ENCODE peak calls at places on chromosomes 5 and 9, in nine cellular contexts. One of them, this sample, is unnamed.

GRCh38 chr9:134247918-134248631 is 78.2 kb upstream of the RXRA start:
- DNase-seq in colonic mucosa: no peak
- DNase-seq in testis: no peak
- DNase-seq in tibial artery: no peak
- DNase-seq in sigmoid colon: no peak
- DNase-seq in thyroid gland: no peak
- DNase-seq in fibroblast of lung: no peak
- DNase-seq in CD8-positive, alpha-beta T cell: no peak
- DNase-seq in stomach: no peak
- DNase-seq in this sample: no peak

GRCh38 chr9:123629531-123629930 is 273.5 kb downstream of the CRB2 start:
- DNase-seq in sigmoid colon: no peak
- DNase-seq in colonic mucosa: no peak
- DNase-seq in CD8-positive, alpha-beta T cell: no peak
- DNase-seq in tibial artery: no peak
- DNase-seq in thyroid gland: no peak
- DNase-seq in testis: no peak
- DNase-seq in fibroblast of lung: no peak
- DNase-seq in stomach: no peak
- DNase-seq in this sample: no peak

GRCh38 chr5:177449140-177450061 is 2.8 kb downstream of the PRR7 start:
- DNase-seq in testis: no peak
- DNase-seq in fibroblast of lung: no peak
- DNase-seq in sigmoid colon: no peak
- DNase-seq in thyroid gland: no peak
- DNase-seq in stomach: no peak
- DNase-seq in colonic mucosa: no peak
- DNase-seq in CD8-positive, alpha-beta T cell: no peak
- DNase-seq in tibial artery: no peak
- DNase-seq in this sample: no peak

GRCh38 chr9:121692606-121693505 is 41.4 kb downstream of the DAB2IP start:
- DNase-seq in thyroid gland: no peak
- DNase-seq in tibial artery: no peak
- DNase-seq in testis: no peak
- DNase-seq in stomach: no peak
- DNase-seq in CD8-positive, alpha-beta T cell: no peak
- DNase-seq in fibroblast of lung: no peak
- DNase-seq in colonic mucosa: no peak
- DNase-seq in sigmoid colon: no peak
- DNase-seq in this sample: no peak

GRCh38 chr5:16531063-16531667 is 65.6 kb upstream of the ZNF622 start:
- DNase-seq in CD8-positive, alpha-beta T cell: no peak
- DNase-seq in fibroblast of lung: no peak
- DNase-seq in stomach: no peak
- DNase-seq in colonic mucosa: no peak
- DNase-seq in thyroid gland: no peak
- DNase-seq in tibial artery: no peak
- DNase-seq in sigmoid colon: no peak
- DNase-seq in testis: no peak
- DNase-seq in this sample: no peak

GRCh38 chr9:38707885-38708640 is 11.9 kb downstream of the FAM240B start:
- DNase-seq in thyroid gland: no peak
- DNase-seq in testis: no peak
- DNase-seq in colonic mucosa: no peak
- DNase-seq in tibial artery: no peak
- DNase-seq in sigmoid colon: no peak
- DNase-seq in stomach: no peak
- DNase-seq in CD8-positive, alpha-beta T cell: no peak
- DNase-seq in fibroblast of lung: no peak
- DNase-seq in this sample: no peak

GRCh38 chr5:32711693-32712462 is 757 bp downstream of the NPR3 start:
- DNase-seq in CD8-positive, alpha-beta T cell: no peak
- DNase-seq in stomach: no peak
- DNase-seq in testis: peak; percentile 42
- DNase-seq in tibial artery: peak; percentile 40
- DNase-seq in colonic mucosa: no peak
- DNase-seq in thyroid gland: peak; percentile 50
- DNase-seq in fibroblast of lung: peak; percentile 47
- DNase-seq in sigmoid colon: peak; percentile 79
- DNase-seq in this sample: no peak

GRCh38 chr5:52767217-52767743 is 20.4 kb upstream of the ITGA1 start:
- DNase-seq in tibial artery: no peak
- DNase-seq in testis: no peak
- DNase-seq in thyroid gland: no peak
- DNase-seq in CD8-positive, alpha-beta T cell: no peak
- DNase-seq in fibroblast of lung: no peak
- DNase-seq in sigmoid colon: no peak
- DNase-seq in stomach: no peak
- DNase-seq in colonic mucosa: no peak
- DNase-seq in this sample: no peak

GRCh38 chr9:135480071-135480941 is 724 bp downstream of the PPP1R26 start:
- DNase-seq in colonic mucosa: peak; percentile 71
- DNase-seq in stomach: peak; percentile 43
- DNase-seq in CD8-positive, alpha-beta T cell: no peak
- DNase-seq in thyroid gland: peak; percentile 50
- DNase-seq in fibroblast of lung: peak; percentile 21
- DNase-seq in sigmoid colon: no peak
- DNase-seq in testis: peak; percentile 58
- DNase-seq in tibial artery: no peak
- DNase-seq in this sample: no peak

GRCh38 chr9:135478191-135478590 is 1.4 kb upstream of the PPP1R26 start:
- DNase-seq in stomach: no peak
- DNase-seq in thyroid gland: no peak
- DNase-seq in fibroblast of lung: no peak
- DNase-seq in sigmoid colon: no peak
- DNase-seq in colonic mucosa: no peak
- DNase-seq in tibial artery: no peak
- DNase-seq in CD8-positive, alpha-beta T cell: no peak
- DNase-seq in testis: no peak
- DNase-seq in this sample: no peak

GRCh38 chr9:135478858-135479468 is 619 bp upstream of the PPP1R26 start:
- DNase-seq in fibroblast of lung: peak; percentile 23
- DNase-seq in stomach: peak; percentile 72
- DNase-seq in testis: peak; percentile 69
- DNase-seq in tibial artery: peak; percentile 47
- DNase-seq in colonic mucosa: peak; percentile 78
- DNase-seq in CD8-positive, alpha-beta T cell: no peak
- DNase-seq in thyroid gland: peak; percentile 76
- DNase-seq in sigmoid colon: peak; percentile 73
- DNase-seq in this sample: no peak

GRCh38 chr9:135480942-135481315 is 1.3 kb downstream of the PPP1R26 start:
- DNase-seq in sigmoid colon: no peak
- DNase-seq in CD8-positive, alpha-beta T cell: no peak
- DNase-seq in fibroblast of lung: no peak
- DNase-seq in tibial artery: no peak
- DNase-seq in stomach: no peak
- DNase-seq in colonic mucosa: no peak
- DNase-seq in thyroid gland: no peak
- DNase-seq in testis: no peak
- DNase-seq in this sample: no peak

DNA sequence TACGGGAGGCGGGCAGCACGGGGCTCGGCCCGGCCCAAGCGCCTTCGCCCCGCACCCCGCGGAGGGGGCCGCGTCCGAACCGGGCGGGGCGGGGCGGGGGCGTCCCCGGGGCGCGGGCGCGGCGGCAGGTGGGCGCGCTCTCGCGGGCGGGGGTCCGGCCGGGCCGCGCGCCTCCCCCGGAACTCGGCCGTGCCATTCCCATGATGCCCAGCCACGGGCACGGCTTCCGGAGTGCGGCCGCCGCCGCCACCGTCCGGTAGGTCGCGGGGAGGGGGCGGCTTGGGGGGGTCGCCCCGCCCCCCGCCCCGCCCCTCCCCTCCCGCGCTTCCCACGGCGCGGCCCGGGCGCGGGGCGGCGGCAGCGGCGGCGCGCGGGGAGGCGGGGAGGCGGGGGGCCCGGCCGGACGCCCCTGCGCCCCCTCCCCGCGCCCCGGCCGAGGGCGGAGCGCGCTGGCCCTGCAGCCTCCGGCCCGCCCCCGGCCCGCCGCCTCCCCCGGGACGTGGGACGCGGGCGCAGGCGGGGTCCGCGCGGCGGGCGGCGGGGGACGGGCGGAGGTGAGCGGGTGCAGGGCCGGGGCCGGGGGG is at the start of gene PPP1R26:
- DNase-seq in sigmoid colon: no peak
- DNase-seq in tibial artery: no peak
- DNase-seq in fibroblast of lung: no peak
- DNase-seq in testis: peak; percentile 41
- DNase-seq in colonic mucosa: no peak
- DNase-seq in stomach: peak; percentile 48
- DNase-seq in thyroid gland: peak; percentile 66
- DNase-seq in CD8-positive, alpha-beta T cell: no peak
- DNase-seq in this sample: no peak
- H3K4me3 ChIP-seq in sigmoid colon: peak within 1 kb of the TSS; percentile 86
- H3K4me3 ChIP-seq in tibial artery: peak within 1 kb of the TSS; percentile 89
- H3K4me3 ChIP-seq in fibroblast of lung: peak within 1 kb of the TSS; percentile 68
- H3K4me3 ChIP-seq in testis: peak within 1 kb of the TSS; percentile 60
- H3K4me3 ChIP-seq in colonic mucosa: peak within 1 kb of the TSS; percentile 94
- H3K4me3 ChIP-seq in stomach: peak within 1 kb of the TSS; percentile 75
- H3K4me3 ChIP-seq in thyroid gland: peak within 1 kb of the TSS; percentile 64
- H3K4me3 ChIP-seq in CD8-positive, alpha-beta T cell: peak within 1 kb of the TSS; percentile 53
- H3K4me3 ChIP-seq in this sample: peak within 1 kb of the TSS; percentile 72

DNA sequence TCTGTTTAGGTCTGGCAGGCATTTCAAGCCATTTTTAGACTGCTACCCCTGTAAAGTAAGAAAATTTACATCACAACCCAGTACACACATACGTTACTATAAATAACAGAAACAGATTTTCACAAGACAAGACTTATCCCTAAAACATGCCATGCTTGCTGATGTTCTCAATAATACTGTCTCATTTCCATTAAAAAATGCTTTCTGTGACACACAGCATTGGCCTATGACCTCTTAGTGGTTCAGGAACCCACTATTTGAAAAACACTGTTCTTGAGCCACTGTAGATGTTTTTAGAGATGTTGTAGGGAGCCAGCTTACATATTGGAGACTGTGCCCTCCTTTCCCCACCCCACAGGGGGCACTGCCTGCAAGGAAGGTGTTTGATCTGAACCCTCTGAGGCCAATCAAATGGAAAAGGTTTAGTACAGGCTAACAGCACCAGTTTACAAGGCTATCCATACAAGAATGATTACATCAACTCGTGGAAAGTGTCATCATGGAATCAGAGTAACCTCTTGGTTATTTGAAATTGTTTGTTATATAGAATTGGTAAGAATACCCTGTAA is 30.8 kb downstream of the ZSWIM6 start:
- DNase-seq in colonic mucosa: no peak
- DNase-seq in sigmoid colon: no peak
- DNase-seq in CD8-positive, alpha-beta T cell: no peak
- DNase-seq in thyroid gland: no peak
- DNase-seq in stomach: no peak
- DNase-seq in tibial artery: no peak
- DNase-seq in fibroblast of lung: peak; percentile 44
- DNase-seq in testis: no peak
- DNase-seq in this sample: no peak
- TF ChIP-seq CTCF in colonic mucosa: no peak
- TF ChIP-seq CTCF in sigmoid colon: no peak
- TF ChIP-seq CTCF in CD8-positive, alpha-beta T cell: no peak
- TF ChIP-seq CTCF in thyroid gland: no peak
- TF ChIP-seq CTCF in stomach: no peak
- TF ChIP-seq CTCF in tibial artery: no peak
- TF ChIP-seq CTCF in fibroblast of lung: peak; percentile 37
- TF ChIP-seq CTCF in testis: no peak
- TF ChIP-seq CTCF in this sample: peak; percentile 12

GRCh38 chr5:150413176-150413901 is 629 bp upstream of the CD74 start:
- DNase-seq in thyroid gland: no peak
- DNase-seq in colonic mucosa: no peak
- DNase-seq in CD8-positive, alpha-beta T cell: no peak
- DNase-seq in testis: no peak
- DNase-seq in fibroblast of lung: no peak
- DNase-seq in tibial artery: no peak
- DNase-seq in stomach: no peak
- DNase-seq in sigmoid colon: no peak
- DNase-seq in this sample: no peak

GRCh38 chr5:150409638-150410523 is 2.8 kb downstream of the CD74 start:
- DNase-seq in tibial artery: peak; percentile 87
- DNase-seq in stomach: peak; percentile 85
- DNase-seq in sigmoid colon: peak; percentile 91
- DNase-seq in testis: peak; percentile 91
- DNase-seq in thyroid gland: peak; percentile 85
- DNase-seq in CD8-positive, alpha-beta T cell: peak; percentile 41
- DNase-seq in colonic mucosa: peak; percentile 87
- DNase-seq in fibroblast of lung: peak; percentile 86
- DNase-seq in this sample: peak; percentile 78

GRCh38 chr5:150412319-150413175 is at the start of gene CD74:
- DNase-seq in colonic mucosa: peak; percentile 84
- DNase-seq in tibial artery: peak; percentile 79
- DNase-seq in thyroid gland: peak; percentile 94
- DNase-seq in stomach: peak; percentile 95
- DNase-seq in CD8-positive, alpha-beta T cell: peak; percentile 92
- DNase-seq in fibroblast of lung: no peak
- DNase-seq in testis: peak; percentile 91
- DNase-seq in sigmoid colon: peak; percentile 89
- DNase-seq in this sample: peak; percentile 20

GRCh38 chr5:150411245-150411979 is 1.3 kb downstream of the CD74 start:
- DNase-seq in colonic mucosa: peak; percentile 38
- DNase-seq in thyroid gland: peak; percentile 61
- DNase-seq in fibroblast of lung: no peak
- DNase-seq in sigmoid colon: no peak
- DNase-seq in tibial artery: peak; percentile 59
- DNase-seq in testis: peak; percentile 58
- DNase-seq in CD8-positive, alpha-beta T cell: peak; percentile 75
- DNase-seq in stomach: peak; percentile 77
- DNase-seq in this sample: no peak

DNA sequence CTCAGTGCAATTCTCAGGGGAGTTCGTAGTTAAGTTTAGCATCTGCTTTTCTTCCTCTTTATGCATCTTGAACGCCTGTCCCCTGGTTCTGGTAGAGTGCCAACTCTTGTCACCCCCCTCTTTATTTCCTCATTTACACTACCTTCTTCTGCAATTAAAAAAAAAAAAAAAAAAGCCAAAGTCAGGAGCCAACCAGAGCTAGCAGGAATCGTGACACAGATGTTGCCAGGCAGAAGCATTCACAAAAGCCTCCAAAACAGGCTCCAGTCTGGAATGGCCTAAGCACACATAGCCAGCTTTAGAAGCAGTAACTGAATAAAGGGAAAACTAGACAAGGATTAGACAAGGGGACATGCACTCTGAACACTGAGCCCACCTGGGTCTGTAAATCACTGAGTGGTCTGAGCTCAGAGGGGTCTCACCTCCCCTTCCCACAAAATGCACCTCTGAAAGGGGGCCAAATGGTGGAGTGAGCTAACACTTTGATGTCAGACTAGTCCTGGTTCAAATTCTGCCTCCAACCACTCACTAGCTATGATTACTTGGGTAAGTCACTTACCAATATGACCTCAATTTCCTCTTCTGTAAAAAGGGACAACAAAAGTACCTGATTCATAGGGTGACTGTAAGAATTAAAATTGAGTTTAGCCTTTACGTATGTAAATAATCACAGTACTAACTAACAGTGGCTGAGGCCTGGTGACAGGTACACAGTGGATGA is 2.0 kb downstream of the CD74 start:
- DNase-seq in fibroblast of lung: peak; percentile 76
- DNase-seq in sigmoid colon: peak; percentile 88
- DNase-seq in tibial artery: peak; percentile 74
- DNase-seq in colonic mucosa: peak; percentile 80
- DNase-seq in testis: peak; percentile 81
- DNase-seq in thyroid gland: peak; percentile 76
- DNase-seq in stomach: peak; percentile 79
- DNase-seq in CD8-positive, alpha-beta T cell: peak; percentile 58
- DNase-seq in this sample: peak; percentile 68
- H3K4me3 ChIP-seq in fibroblast of lung: no peak overlapping the region
- H3K4me3 ChIP-seq in sigmoid colon: peak overlapping the region; percentile 48
- H3K4me3 ChIP-seq in tibial artery: peak overlapping the region; percentile 45
- H3K4me3 ChIP-seq in colonic mucosa: peak overlapping the region; percentile 46
- H3K4me3 ChIP-seq in testis: peak overlapping the region; percentile 13
- H3K4me3 ChIP-seq in thyroid gland: no peak overlapping the region
- H3K4me3 ChIP-seq in stomach: peak overlapping the region; percentile 48
- H3K4me3 ChIP-seq in CD8-positive, alpha-beta T cell: peak overlapping the region; percentile 88
- H3K4me3 ChIP-seq in this sample: no peak overlapping the region

GRCh38 chr9:128192601-128193371 is 1.4 kb upstream of the CIZ1 start:
- DNase-seq in CD8-positive, alpha-beta T cell: peak; percentile 46
- DNase-seq in stomach: peak; percentile 87
- DNase-seq in colonic mucosa: peak; percentile 93
- DNase-seq in fibroblast of lung: peak; percentile 90
- DNase-seq in tibial artery: peak; percentile 87
- DNase-seq in sigmoid colon: peak; percentile 93
- DNase-seq in testis: peak; percentile 81
- DNase-seq in thyroid gland: peak; percentile 91
- DNase-seq in this sample: no peak
- TF ChIP-seq CTCF in CD8-positive, alpha-beta T cell: peak; percentile 57
- TF ChIP-seq CTCF in stomach: no peak
- TF ChIP-seq CTCF in colonic mucosa: peak; percentile 44
- TF ChIP-seq CTCF in fibroblast of lung: no peak
- TF ChIP-seq CTCF in tibial artery: no peak
- TF ChIP-seq CTCF in sigmoid colon: no peak
- TF ChIP-seq CTCF in testis: peak; percentile 8
- TF ChIP-seq CTCF in thyroid gland: no peak
- TF ChIP-seq CTCF in this sample: peak; percentile 14

This sample was measured in astrocyte of the cerebellum.